ENCODE peak calls at places on chromosomes 6 and 20, in five cellular contexts. P, S, K, U and J are unnamed samples.

GRCh38 chr6:143696327-143697000 is 18.7 kb downstream of the PHACTR2 start:
- DNase-seq in P (no peak), U (no peak), S (no peak), K (no peak), J (no peak)

GRCh38 chr6:82980086-82980485 is 85.6 kb downstream of the UBE3D start:
- DNase-seq in K (no peak), P (no peak), U (no peak), S (no peak), J (peak)

GRCh38 chr6:4565301-4566250 is 210.6 kb upstream of the CDYL start:
- DNase-seq in U (no peak), K (no peak), S (no peak), P (no peak), J (no peak)

GRCh38 chr6:69867075-69867911 is 937 bp downstream of the COL19A1 start:
- DNase-seq in S (peak), P (no peak), K (peak), U (peak), J (no peak)

GRCh38 chr20:48180039-48180438 is 394.8 kb upstream of the SULF2 start:
- DNase-seq in P (no peak), S (no peak), K (no peak), U (no peak), J (no peak)

GRCh38 chr20:25525857-25526256 is 59.5 kb downstream of the NINL start:
- DNase-seq in U (no peak), S (no peak), K (no peak), P (peak), J (peak)

GRCh38 chr20:8473459-8473858 is 341.4 kb downstream of the PLCB1 start:
- DNase-seq in S (no peak), P (no peak), K (no peak), U (peak), J (no peak)

GRCh38 chr20:37345339-37346231 is at the start of gene SRC:
- DNase-seq in S (peak), U (peak), K (peak), P (peak), J (no peak)

GRCh38 chr20:50919567-50919966 is 11.7 kb downstream of the ADNP start:
- DNase-seq in K (no peak), P (no peak), S (no peak), U (no peak), J (peak)

GRCh38 chr6:166488081-166488685 is 98.3 kb downstream of the RAMACL start:
- DNase-seq in U (no peak), S (peak), P (no peak), K (no peak), J (peak)

GRCh38 chr6:167455371-167455770 is 130.5 kb downstream of the TTLL2 start:
- DNase-seq in P (no peak), U (no peak), K (no peak), S (no peak), J (no peak)

GRCh38 chr6:32692019-32692418 is 25.6 kb upstream of the HLA-DQB1 start:
- DNase-seq in S (peak), P (no peak), K (no peak), U (no peak), J (no peak)

GRCh38 chr6:152356659-152357058 is 280.5 kb downstream of the SYNE1 start:
- DNase-seq in S (no peak), K (no peak), P (no peak), U (no peak), J (no peak)

GRCh38 chr6:8025191-8025590 is 39.0 kb downstream of the BLOC1S5 start:
- DNase-seq in S (no peak), K (no peak), P (no peak), U (no peak), J (no peak)

GRCh38 chr20:48708116-48708515 is 119.7 kb downstream of the PREX1 start:
- DNase-seq in S (no peak), P (no peak), K (no peak), U (no peak), J (no peak)

GRCh38 chr6:140812636-140813035 is 1320.1 kb upstream of the GJE1 start:
- DNase-seq in U (no peak), S (no peak), P (no peak), K (no peak), J (no peak)

GRCh38 chr6:149614352-149614751 is 34.2 kb downstream of the KATNA1 start:
- DNase-seq in S (no peak), P (no peak), U (no peak), K (no peak), J (peak)